ENCODE peak calls at places on chromosomes 3 and 15, in six cellular contexts. One of them, this sample, is unnamed.

GRCh38 chr3:21835266-21835665 is 84.3 kb upstream of the ZNF385D start:
- DNase-seq in NCI-H460: no peak
- DNase-seq in posterior vena cava: no peak
- DNase-seq in H9: no peak
- DNase-seq in NCI-H1092 treated with DMSO at 0.1 percent for 48 hours: no peak
- DNase-seq in renal cortical epithelial cell: no peak
- DNase-seq in this sample: no peak

GRCh38 chr15:87877114-87877810 is 379.3 kb downstream of the NTRK3 start:
- DNase-seq in NCI-H460: no peak
- DNase-seq in posterior vena cava: no peak
- DNase-seq in H9: no peak
- DNase-seq in NCI-H1092 treated with DMSO at 0.1 percent for 48 hours: no peak
- DNase-seq in renal cortical epithelial cell: no peak
- DNase-seq in this sample: no peak

GRCh38 chr3:195802261-195802701 is 9.4 kb downstream of the MUC4 start:
- DNase-seq in NCI-H460: no peak
- DNase-seq in posterior vena cava: no peak
- DNase-seq in H9: no peak
- DNase-seq in NCI-H1092 treated with DMSO at 0.1 percent for 48 hours: no peak
- DNase-seq in renal cortical epithelial cell: no peak
- DNase-seq in this sample: no peak

GRCh38 chr15:96360581-96361308 is 30.2 kb downstream of the NR2F2 start:
- DNase-seq in NCI-H460: no peak
- DNase-seq in posterior vena cava: peak
- DNase-seq in H9: peak
- DNase-seq in NCI-H1092 treated with DMSO at 0.1 percent for 48 hours: no peak
- DNase-seq in renal cortical epithelial cell: no peak
- DNase-seq in this sample: no peak

GRCh38 chr3:16589867-16590624 is 15.2 kb downstream of the DAZL start:
- DNase-seq in NCI-H460: no peak
- DNase-seq in posterior vena cava: no peak
- DNase-seq in H9: no peak
- DNase-seq in NCI-H1092 treated with DMSO at 0.1 percent for 48 hours: no peak
- DNase-seq in renal cortical epithelial cell: no peak
- DNase-seq in this sample: no peak

GRCh38 chr3:142033292-142033691 is 116.1 kb downstream of the TFDP2 start:
- DNase-seq in NCI-H460: no peak
- DNase-seq in posterior vena cava: no peak
- DNase-seq in H9: no peak
- DNase-seq in NCI-H1092 treated with DMSO at 0.1 percent for 48 hours: no peak
- DNase-seq in renal cortical epithelial cell: no peak
- DNase-seq in this sample: no peak

GRCh38 chr3:197454014-197454413 is 101.8 kb downstream of the BDH1 start:
- DNase-seq in NCI-H460: no peak
- DNase-seq in posterior vena cava: no peak
- DNase-seq in H9: no peak
- DNase-seq in NCI-H1092 treated with DMSO at 0.1 percent for 48 hours: no peak
- DNase-seq in renal cortical epithelial cell: peak
- DNase-seq in this sample: no peak

GRCh38 chr3:31701286-31701685 is 168.6 kb downstream of the STT3B start:
- DNase-seq in NCI-H460: no peak
- DNase-seq in posterior vena cava: no peak
- DNase-seq in H9: no peak
- DNase-seq in NCI-H1092 treated with DMSO at 0.1 percent for 48 hours: no peak
- DNase-seq in renal cortical epithelial cell: no peak
- DNase-seq in this sample: no peak

GRCh38 chr15:100732359-100733055 is 130.1 kb downstream of the ASB7 start:
- DNase-seq in NCI-H460: no peak
- DNase-seq in posterior vena cava: no peak
- DNase-seq in H9: no peak
- DNase-seq in NCI-H1092 treated with DMSO at 0.1 percent for 48 hours: no peak
- DNase-seq in renal cortical epithelial cell: peak
- DNase-seq in this sample: peak

GRCh38 chr3:12312010-12312409 is 23.1 kb downstream of the PPARG start:
- DNase-seq in NCI-H460: no peak
- DNase-seq in posterior vena cava: no peak
- DNase-seq in H9: no peak
- DNase-seq in NCI-H1092 treated with DMSO at 0.1 percent for 48 hours: no peak
- DNase-seq in renal cortical epithelial cell: no peak
- DNase-seq in this sample: no peak

GRCh38 chr3:70951937-70952492 is 631.5 kb downstream of the FOXP1 start:
- DNase-seq in NCI-H460: no peak
- DNase-seq in posterior vena cava: no peak
- DNase-seq in H9: no peak
- DNase-seq in NCI-H1092 treated with DMSO at 0.1 percent for 48 hours: no peak
- DNase-seq in renal cortical epithelial cell: no peak
- DNase-seq in this sample: no peak

GRCh38 chr3:106431698-106432097 is 562.9 kb upstream of the CBLB start:
- DNase-seq in NCI-H460: no peak
- DNase-seq in posterior vena cava: peak
- DNase-seq in H9: no peak
- DNase-seq in NCI-H1092 treated with DMSO at 0.1 percent for 48 hours: no peak
- DNase-seq in renal cortical epithelial cell: no peak
- DNase-seq in this sample: no peak

GRCh38 chr3:16147226-16147625 is 27.3 kb upstream of the GALNT15 start:
- DNase-seq in NCI-H460: peak
- DNase-seq in posterior vena cava: no peak
- DNase-seq in H9: no peak
- DNase-seq in NCI-H1092 treated with DMSO at 0.1 percent for 48 hours: no peak
- DNase-seq in renal cortical epithelial cell: peak
- DNase-seq in this sample: no peak

GRCh38 chr3:196163687-196164493 is 47.3 kb downstream of the ZDHHC19 start:
- DNase-seq in NCI-H460: no peak
- DNase-seq in posterior vena cava: peak
- DNase-seq in H9: no peak
- DNase-seq in NCI-H1092 treated with DMSO at 0.1 percent for 48 hours: no peak
- DNase-seq in renal cortical epithelial cell: no peak
- DNase-seq in this sample: no peak

GRCh38 chr15:39587910-39588530 is 7.1 kb downstream of the THBS1 start:
- DNase-seq in NCI-H460: no peak
- DNase-seq in posterior vena cava: no peak
- DNase-seq in H9: no peak
- DNase-seq in NCI-H1092 treated with DMSO at 0.1 percent for 48 hours: no peak
- DNase-seq in renal cortical epithelial cell: no peak
- DNase-seq in this sample: no peak

GRCh38 chr3:98482717-98483482 is 14.6 kb upstream of the OR5K2 start:
- DNase-seq in NCI-H460: no peak
- DNase-seq in posterior vena cava: peak
- DNase-seq in H9: no peak
- DNase-seq in NCI-H1092 treated with DMSO at 0.1 percent for 48 hours: no peak
- DNase-seq in renal cortical epithelial cell: peak
- DNase-seq in this sample: no peak

GRCh38 chr3:142244056-142244455 is 18.7 kb upstream of the GK5 start:
- DNase-seq in NCI-H460: no peak
- DNase-seq in posterior vena cava: no peak
- DNase-seq in H9: no peak
- DNase-seq in NCI-H1092 treated with DMSO at 0.1 percent for 48 hours: no peak
- DNase-seq in renal cortical epithelial cell: no peak
- DNase-seq in this sample: no peak

GRCh38 chr3:136889947-136890346 is 27.9 kb downstream of the NCK1 start:
- DNase-seq in NCI-H460: no peak
- DNase-seq in posterior vena cava: no peak
- DNase-seq in H9: no peak
- DNase-seq in NCI-H1092 treated with DMSO at 0.1 percent for 48 hours: no peak
- DNase-seq in renal cortical epithelial cell: no peak
- DNase-seq in this sample: no peak

GRCh38 chr15:74748322-74748946 is at the start of gene CYP1A2:
- DNase-seq in NCI-H460: no peak
- DNase-seq in posterior vena cava: no peak
- DNase-seq in H9: no peak
- DNase-seq in NCI-H1092 treated with DMSO at 0.1 percent for 48 hours: no peak
- DNase-seq in renal cortical epithelial cell: no peak
- DNase-seq in this sample: no peak

This sample was measured in vagina.